ENCODE peak calls at places on chromosome 16, in six cellular contexts. One of them, this sample, is unnamed.

GRCh38 chr16:47037746-47038458 is 64.4 kb upstream of the DNAJA2 start:
- DNase-seq in AG08395: peak
- DNase-seq in T-helper 1 cell: peak
- DNase-seq in CD8-positive, alpha-beta T cell: peak
- DNase-seq in EL: peak
- DNase-seq in Ammon's horn: peak
- DNase-seq in this sample: peak

GRCh38 chr16:3642397-3643094 is 11.9 kb upstream of the DNASE1 start:
- DNase-seq in CD8-positive, alpha-beta T cell: no peak
- DNase-seq in Ammon's horn: no peak
- DNase-seq in AG08395: no peak
- DNase-seq in T-helper 1 cell: no peak
- DNase-seq in EL: peak
- DNase-seq in this sample: peak

GRCh38 chr16:75099738-75100615 is 16.6 kb downstream of the LDHD start:
- DNase-seq in T-helper 1 cell: no peak
- DNase-seq in CD8-positive, alpha-beta T cell: no peak
- DNase-seq in EL: peak
- DNase-seq in Ammon's horn: no peak
- DNase-seq in AG08395: no peak
- DNase-seq in this sample: peak

GRCh38 chr16:84699147-84699711 is 571 bp upstream of the USP10 start:
- DNase-seq in CD8-positive, alpha-beta T cell: no peak
- DNase-seq in AG08395: no peak
- DNase-seq in Ammon's horn: peak
- DNase-seq in T-helper 1 cell: no peak
- DNase-seq in EL: peak
- DNase-seq in this sample: no peak

GRCh38 chr16:86396318-86396882 is 113.9 kb upstream of the FOXF1 start:
- DNase-seq in AG08395: peak
- DNase-seq in CD8-positive, alpha-beta T cell: no peak
- DNase-seq in T-helper 1 cell: no peak
- DNase-seq in EL: peak
- DNase-seq in Ammon's horn: no peak
- DNase-seq in this sample: no peak

GRCh38 chr16:53434436-53435065 is at the start of gene RBL2:
- DNase-seq in EL: peak
- DNase-seq in T-helper 1 cell: peak
- DNase-seq in CD8-positive, alpha-beta T cell: peak
- DNase-seq in Ammon's horn: peak
- DNase-seq in AG08395: peak
- DNase-seq in this sample: peak

GRCh38 chr16:84482951-84483881 is 21.2 kb downstream of the MEAK7 start:
- DNase-seq in T-helper 1 cell: no peak
- DNase-seq in EL: no peak
- DNase-seq in CD8-positive, alpha-beta T cell: no peak
- DNase-seq in Ammon's horn: no peak
- DNase-seq in AG08395: no peak
- DNase-seq in this sample: peak

GRCh38 chr16:56630134-56630533 is 2.3 kb upstream of the MT1M start:
- DNase-seq in Ammon's horn: no peak
- DNase-seq in T-helper 1 cell: no peak
- DNase-seq in CD8-positive, alpha-beta T cell: no peak
- DNase-seq in AG08395: no peak
- DNase-seq in EL: no peak
- DNase-seq in this sample: no peak

GRCh38 chr16:84732674-84733352 is 33.0 kb downstream of the USP10 start:
- DNase-seq in T-helper 1 cell: no peak
- DNase-seq in EL: no peak
- DNase-seq in Ammon's horn: no peak
- DNase-seq in AG08395: no peak
- DNase-seq in CD8-positive, alpha-beta T cell: no peak
- DNase-seq in this sample: no peak

GRCh38 chr16:70698901-70699300 is 13.0 kb upstream of the MTSS2 start:
- DNase-seq in CD8-positive, alpha-beta T cell: no peak
- DNase-seq in T-helper 1 cell: no peak
- DNase-seq in Ammon's horn: no peak
- DNase-seq in EL: no peak
- DNase-seq in AG08395: no peak
- DNase-seq in this sample: no peak

GRCh38 chr16:73143681-73144370 is 95.9 kb upstream of the ZFHX3 start:
- DNase-seq in T-helper 1 cell: no peak
- DNase-seq in AG08395: peak
- DNase-seq in CD8-positive, alpha-beta T cell: no peak
- DNase-seq in Ammon's horn: no peak
- DNase-seq in EL: peak
- DNase-seq in this sample: no peak

GRCh38 chr16:84236671-84237070 is 3.1 kb downstream of the KCNG4 start:
- DNase-seq in EL: no peak
- DNase-seq in CD8-positive, alpha-beta T cell: no peak
- DNase-seq in Ammon's horn: no peak
- DNase-seq in AG08395: no peak
- DNase-seq in T-helper 1 cell: no peak
- DNase-seq in this sample: peak

GRCh38 chr16:88773812-88774291 is 11.2 kb downstream of the PIEZO1 start:
- DNase-seq in CD8-positive, alpha-beta T cell: no peak
- DNase-seq in T-helper 1 cell: no peak
- DNase-seq in EL: peak
- DNase-seq in AG08395: peak
- DNase-seq in Ammon's horn: no peak
- DNase-seq in this sample: peak

GRCh38 chr16:12719972-12720371 is 83.7 kb downstream of the CPPED1 start:
- DNase-seq in AG08395: no peak
- DNase-seq in Ammon's horn: peak
- DNase-seq in T-helper 1 cell: no peak
- DNase-seq in EL: no peak
- DNase-seq in CD8-positive, alpha-beta T cell: no peak
- DNase-seq in this sample: no peak

GRCh38 chr16:13012591-13012990 is 111.2 kb downstream of the SHISA9 start:
- DNase-seq in T-helper 1 cell: no peak
- DNase-seq in EL: no peak
- DNase-seq in CD8-positive, alpha-beta T cell: no peak
- DNase-seq in Ammon's horn: peak
- DNase-seq in AG08395: no peak
- DNase-seq in this sample: no peak

GRCh38 chr16:29116980-29117379 is 132.1 kb downstream of the LAT start:
- DNase-seq in CD8-positive, alpha-beta T cell: no peak
- DNase-seq in EL: no peak
- DNase-seq in AG08395: no peak
- DNase-seq in T-helper 1 cell: no peak
- DNase-seq in Ammon's horn: no peak
- DNase-seq in this sample: peak

GRCh38 chr16:70780546-70780945 is 20.4 kb downstream of the VAC14 start:
- DNase-seq in EL: no peak
- DNase-seq in AG08395: no peak
- DNase-seq in Ammon's horn: no peak
- DNase-seq in CD8-positive, alpha-beta T cell: no peak
- DNase-seq in T-helper 1 cell: no peak
- DNase-seq in this sample: no peak

GRCh38 chr16:83615553-83615952 is 192.2 kb upstream of the HSBP1 start:
- DNase-seq in Ammon's horn: no peak
- DNase-seq in EL: peak
- DNase-seq in T-helper 1 cell: no peak
- DNase-seq in CD8-positive, alpha-beta T cell: no peak
- DNase-seq in AG08395: peak
- DNase-seq in this sample: no peak

GRCh38 chr16:2009302-2009711 is 314 bp downstream of the ZNF598 start:
- DNase-seq in AG08395: no peak
- DNase-seq in CD8-positive, alpha-beta T cell: no peak
- DNase-seq in T-helper 1 cell: no peak
- DNase-seq in EL: no peak
- DNase-seq in Ammon's horn: no peak
- DNase-seq in this sample: peak

GRCh38 chr16:10338426-10338825 is 47.4 kb upstream of the ATF7IP2 start:
- DNase-seq in T-helper 1 cell: no peak
- DNase-seq in EL: peak
- DNase-seq in Ammon's horn: peak
- DNase-seq in CD8-positive, alpha-beta T cell: no peak
- DNase-seq in AG08395: no peak
- DNase-seq in this sample: no peak

GRCh38 chr16:54936086-54936978 is 5.7 kb downstream of the IRX5 start:
- DNase-seq in T-helper 1 cell: no peak
- DNase-seq in Ammon's horn: no peak
- DNase-seq in CD8-positive, alpha-beta T cell: no peak
- DNase-seq in EL: peak
- DNase-seq in AG08395: peak
- DNase-seq in this sample: peak

GRCh38 chr16:79436885-79437284 is 163.7 kb downstream of the MAF start:
- DNase-seq in T-helper 1 cell: no peak
- DNase-seq in Ammon's horn: no peak
- DNase-seq in EL: no peak
- DNase-seq in CD8-positive, alpha-beta T cell: no peak
- DNase-seq in AG08395: no peak
- DNase-seq in this sample: no peak

GRCh38 chr16:13143551-13143950 is 242.2 kb downstream of the SHISA9 start:
- DNase-seq in AG08395: no peak
- DNase-seq in Ammon's horn: no peak
- DNase-seq in T-helper 1 cell: no peak
- DNase-seq in CD8-positive, alpha-beta T cell: no peak
- DNase-seq in EL: no peak
- DNase-seq in this sample: no peak

GRCh38 chr16:26204138-26204537 is 512.4 kb downstream of the HS3ST4 start:
- DNase-seq in EL: no peak
- DNase-seq in T-helper 1 cell: no peak
- DNase-seq in Ammon's horn: no peak
- DNase-seq in AG08395: no peak
- DNase-seq in CD8-positive, alpha-beta T cell: no peak
- DNase-seq in this sample: no peak

GRCh38 chr16:55252577-55252976 is 71.4 kb upstream of the IRX6 start:
- DNase-seq in EL: no peak
- DNase-seq in Ammon's horn: no peak
- DNase-seq in CD8-positive, alpha-beta T cell: no peak
- DNase-seq in T-helper 1 cell: no peak
- DNase-seq in AG08395: no peak
- DNase-seq in this sample: no peak

This sample was measured in upper lobe of left lung.